ENCODE peak calls at places on chromosome X, in seven cellular contexts. Y is IMR-90, B is H1, I is H9, S is mesenchymal stem cell, N is mesendoderm, R is trophoblast cell. H is an unnamed sample.

GRCh38 chrX:70454441-70455365 is 10.1 kb downstream of the DLG3 start:
- DNase-seq in I (peak; percentile 95), S (peak; percentile 72), N (peak; percentile 97), Y (peak; percentile 53), B (peak; percentile 85), R (peak; percentile 51), H (peak; percentile 87)

GRCh38 chrX:37407736-37408135 is 58.6 kb downstream of the PRRG1 start:
- DNase-seq in R (no peak), N (no peak), I (no peak), S (no peak), Y (no peak), B (no peak), H (no peak)

GRCh38 chrX:101550825-101551767 is 749 bp downstream of the ARMCX1 start:
- DNase-seq in N (peak; percentile 57), Y (peak; percentile 20), I (peak; percentile 41), R (no peak), B (no peak), S (peak; percentile 66), H (peak; percentile 32)

GRCh38 chrX:129613596-129613995 is 41.2 kb downstream of the APLN start:
- DNase-seq in S (peak; percentile 48), R (peak; percentile 89), N (peak; percentile 59), B (no peak), I (no peak), Y (no peak), H (no peak)

GRCh38 chrX:361231-362145 is 25.2 kb downstream of the PPP2R3B start:
- DNase-seq in B (no peak), Y (no peak), N (no peak), R (no peak), I (no peak), S (no peak), H (no peak)

GRCh38 chrX:21487832-21488231 is 113.6 kb downstream of the CNKSR2 start:
- DNase-seq in R (no peak), B (no peak), N (no peak), Y (peak; percentile 13), I (no peak), S (no peak), H (no peak)

GRCh38 chrX:48864210-48864609 is 28.8 kb upstream of the PCSK1N start:
- DNase-seq in Y (peak; percentile 62), S (peak; percentile 66), I (no peak), B (no peak), R (no peak), N (no peak), H (no peak)

GRCh38 chrX:131792356-131792749 is 230.7 kb upstream of the STK26 start:
- DNase-seq in I (no peak), S (no peak), N (peak; percentile 2), R (peak; percentile 100), B (no peak), Y (peak; percentile 94), H (no peak)

GRCh38 chrX:110123331-110123782 is 120.4 kb downstream of the TMEM164 start:
- DNase-seq in B (no peak), S (peak; percentile 33), N (no peak), I (no peak), R (no peak), Y (no peak), H (no peak)

GRCh38 chrX:41373989-41374606 is 40.1 kb downstream of the DDX3X start:
- DNase-seq in I (no peak), R (peak; percentile 27), B (no peak), S (no peak), N (no peak), Y (no peak), H (no peak)
- H3K23ac ChIP-seq in I (no peak overlapping the region), R (no peak overlapping the region), B (no peak overlapping the region), S (no peak overlapping the region), N (no peak overlapping the region), Y (no peak overlapping the region), H (no peak overlapping the region)

GRCh38 chrX:11886745-11887144 is 128.7 kb downstream of the MSL3 start:
- DNase-seq in Y (peak; percentile 0), R (peak; percentile 10), B (no peak), S (no peak), I (no peak), N (peak; percentile 3), H (no peak)
- H3K9ac ChIP-seq in Y (no peak overlapping the region), R (no peak overlapping the region), B (no peak overlapping the region), S (no peak overlapping the region), I (no peak overlapping the region), N (no peak overlapping the region), H (no peak overlapping the region)

DNA sequence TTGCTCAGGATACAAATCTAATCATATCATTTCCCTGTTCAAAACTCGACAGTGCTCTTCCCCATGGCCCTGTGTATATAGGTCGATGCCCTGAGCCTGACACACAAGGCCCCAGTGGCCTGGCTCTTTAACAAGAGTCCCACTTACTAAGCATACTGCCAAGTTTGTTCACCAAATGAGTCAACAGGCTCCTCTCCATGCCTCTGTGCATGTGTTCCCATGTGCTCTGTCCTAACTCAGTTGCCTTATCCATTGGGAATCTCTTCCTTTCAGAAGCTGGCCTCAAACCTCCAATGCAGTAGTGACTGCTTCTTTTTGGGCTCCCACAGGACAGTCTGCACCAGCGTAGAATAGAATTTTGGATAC is 18.9 kb upstream of the CXCR3 start:
- DNase-seq in I (no peak), S (no peak), N (no peak), R (no peak), Y (peak; percentile 35), B (no peak), H (no peak)
- H3K23ac ChIP-seq in I (no peak overlapping the region), S (no peak overlapping the region), N (no peak overlapping the region), R (no peak overlapping the region), Y (no peak overlapping the region), B (no peak overlapping the region), H (no peak overlapping the region)

DNA sequence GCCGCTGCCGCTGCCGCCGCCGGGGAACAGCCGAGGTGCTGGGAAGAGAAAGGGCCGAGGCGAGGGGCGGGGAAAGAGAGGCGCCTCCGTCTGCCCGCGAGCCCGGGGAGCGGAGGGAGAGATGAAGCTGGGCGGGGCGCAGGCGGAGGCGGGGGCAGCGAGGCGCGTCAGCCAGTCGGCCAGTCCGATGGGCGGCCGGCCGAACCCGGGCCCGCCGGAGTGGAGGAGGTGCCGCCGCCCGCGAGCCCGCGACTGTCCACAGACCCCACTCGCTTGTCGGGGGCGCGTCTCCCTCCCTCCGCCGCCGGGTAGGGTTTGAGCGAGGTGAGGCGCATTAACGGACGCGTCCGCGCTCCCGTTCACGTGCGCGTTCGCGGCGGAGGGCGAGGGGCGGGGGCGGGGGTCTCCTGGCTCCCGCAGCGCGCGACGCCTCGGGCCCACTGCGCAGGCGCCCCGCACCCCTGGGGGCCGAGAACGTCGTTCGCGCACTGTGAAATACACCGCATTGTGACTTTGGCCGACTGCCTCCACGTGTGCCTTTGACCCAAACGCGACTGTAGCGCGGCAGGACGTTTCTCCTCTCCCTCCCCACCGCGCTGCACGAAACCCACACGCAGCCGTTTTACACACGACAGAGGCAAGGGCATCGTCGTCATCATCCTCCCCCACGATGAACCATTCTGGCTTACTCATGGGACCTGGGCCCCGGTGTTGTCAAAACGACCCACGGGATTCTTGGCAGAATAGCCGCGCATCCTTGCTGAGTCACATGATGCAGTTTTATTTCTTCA is at the start of gene NUDT11:
- DNase-seq in N (peak; percentile 81), Y (peak; percentile 72), B (no peak), S (peak; percentile 79), R (peak; percentile 44), I (peak; percentile 77), H (peak; percentile 65)
- H3K9ac ChIP-seq in N (peak within 1 kb of the TSS; percentile 68), Y (peak within 1 kb of the TSS; percentile 86), B (peak within 1 kb of the TSS; percentile 58), S (peak within 1 kb of the TSS; percentile 69), R (peak within 1 kb of the TSS; percentile 58), I (peak within 1 kb of the TSS; percentile 54), H (peak within 1 kb of the TSS; percentile 88)

GRCh38 chrX:84197550-84197949 is 9.6 kb upstream of the RPS6KA6 start:
- DNase-seq in Y (no peak), S (peak; percentile 16), N (no peak), R (no peak), I (no peak), B (no peak), H (no peak)
- H3K23ac ChIP-seq in Y (no peak overlapping the region), S (no peak overlapping the region), N (no peak overlapping the region), R (no peak overlapping the region), I (no peak overlapping the region), B (no peak overlapping the region), H (no peak overlapping the region)

H was measured in neuronal stem cell.